ENCODE peak calls at places on chromosome 12, in seven cellular contexts. M, Z, W, G, L, E and Y are unnamed samples.

GRCh38 chr12:22287776-22288621 is 46.5 kb downstream of the ST8SIA1 start:
- DNase-seq in E (no peak), L (no peak), W (no peak), G (no peak), Z (no peak), M (no peak), Y (no peak)

GRCh38 chr12:106885546-106886249 is 70.0 kb upstream of the TMEM263 start:
- DNase-seq in W (no peak), E (no peak), Z (no peak), M (no peak), L (no peak), G (no peak), Y (no peak)

GRCh38 chr12:12598864-12599263 is 12.8 kb upstream of the CREBL2 start:
- DNase-seq in G (no peak), W (no peak), Z (no peak), M (no peak), L (no peak), E (no peak), Y (no peak)

GRCh38 chr12:46830731-46831334 is 5.0 kb upstream of the SLC38A4 start:
- DNase-seq in G (no peak), L (peak), M (no peak), Z (no peak), W (no peak), E (no peak), Y (no peak)

GRCh38 chr12:18951219-18951618 is 178.3 kb upstream of the PLEKHA5 start:
- DNase-seq in E (no peak), W (no peak), L (no peak), G (no peak), Z (no peak), M (no peak), Y (no peak)

GRCh38 chr12:95336387-95337067 is 118.9 kb downstream of the VEZT start:
- DNase-seq in L (peak), Z (no peak), G (peak), W (peak), M (no peak), E (peak), Y (no peak)

GRCh38 chr12:104695453-104696148 is 238.9 kb downstream of the CHST11 start:
- DNase-seq in G (no peak), E (no peak), W (peak), Z (peak), M (peak), L (no peak), Y (peak)

GRCh38 chr12:108896817-108897216 is 16.9 kb downstream of the DAO start:
- DNase-seq in W (no peak), Z (no peak), M (no peak), E (no peak), L (no peak), G (no peak), Y (no peak)

GRCh38 chr12:121240484-121241202 is 30.7 kb downstream of the P2RX4 start:
- DNase-seq in W (no peak), Z (no peak), L (no peak), E (no peak), G (no peak), M (peak), Y (peak)

GRCh38 chr12:47736877-47737676 is 11.8 kb upstream of the ENDOU start:
- DNase-seq in G (no peak), L (no peak), Z (no peak), M (no peak), E (peak), W (no peak), Y (no peak)

GRCh38 chr12:47686645-47687240 is 19.1 kb downstream of the RPAP3 start:
- DNase-seq in G (peak), E (peak), L (peak), Z (no peak), M (no peak), W (peak), Y (peak)

GRCh38 chr12:83827860-83828259 is 1084.7 kb downstream of the SLC6A15 start:
- DNase-seq in W (no peak), M (no peak), G (no peak), L (no peak), Z (no peak), E (no peak), Y (no peak)
- TF ChIP-seq CTCF in W (no peak), M (no peak), G (peak), L (no peak), Z (no peak), E (no peak), Y (no peak)

GRCh38 chr12:30991466-30991865 is 64.9 kb downstream of the TSPAN11 start:
- DNase-seq in G (no peak), L (no peak), W (no peak), Z (no peak), M (no peak), E (no peak), Y (no peak)

GRCh38 chr12:30994274-30994673 is 67.7 kb downstream of the TSPAN11 start:
- DNase-seq in Z (no peak), G (no peak), L (no peak), W (no peak), E (no peak), M (no peak), Y (no peak)

GRCh38 chr12:30990776-30991175 is 64.2 kb downstream of the TSPAN11 start:
- DNase-seq in E (no peak), G (no peak), M (no peak), L (no peak), W (no peak), Z (no peak), Y (no peak)

GRCh38 chr12:30993766-30994165 is 67.2 kb downstream of the TSPAN11 start:
- DNase-seq in G (no peak), L (no peak), E (no peak), Z (no peak), W (no peak), M (no peak), Y (no peak)

DNA sequence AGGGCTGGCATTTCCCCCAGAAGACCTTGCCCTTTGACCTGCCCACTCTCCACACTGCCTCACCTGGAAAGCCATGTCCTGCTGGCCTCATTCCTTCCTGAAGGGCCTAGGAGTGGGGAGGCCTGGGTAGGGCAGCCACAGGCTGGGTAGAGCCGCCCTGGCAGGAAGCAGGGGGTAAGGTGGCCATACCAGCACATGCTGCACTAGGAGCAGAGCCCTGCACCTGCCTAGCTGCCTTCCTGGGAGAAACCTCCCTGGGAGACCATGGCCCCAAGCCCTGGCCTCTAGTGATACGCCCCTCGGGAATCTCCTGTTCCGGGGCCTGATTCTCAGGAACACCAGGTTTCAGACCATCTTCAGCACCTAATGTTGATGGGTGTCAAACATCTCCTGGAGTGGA is 65.8 kb downstream of the TSPAN11 start:
- DNase-seq in E (no peak), Z (no peak), M (no peak), G (no peak), W (no peak), L (no peak), Y (no peak)
- TF ChIP-seq CTCF in E (no peak), Z (no peak), M (no peak), G (no peak), W (no peak), L (no peak), Y (no peak)

DNA sequence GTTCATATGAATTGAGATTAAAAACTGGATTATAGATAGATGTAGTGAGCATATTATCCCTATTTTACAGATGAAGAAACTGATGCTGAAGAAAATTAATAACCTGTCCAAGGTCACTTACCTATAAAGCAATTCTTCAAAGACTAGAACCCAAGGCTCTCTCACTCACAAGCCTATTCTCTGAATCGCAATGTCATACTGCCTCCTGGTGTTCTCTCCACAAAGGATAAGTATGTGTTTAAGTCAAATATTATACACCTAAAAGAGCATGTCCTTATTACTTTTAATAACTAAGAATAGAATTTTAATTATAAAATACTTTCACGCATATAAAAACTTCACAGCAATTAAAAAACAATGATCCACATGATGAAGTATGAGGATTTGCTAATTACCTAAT is 721.3 kb upstream of the USP15 start:
- DNase-seq in E (peak), L (no peak), Z (no peak), G (peak), W (no peak), M (no peak), Y (no peak)
- TF ChIP-seq CTCF in E (peak), L (no peak), Z (no peak), G (peak), W (no peak), M (no peak), Y (no peak)

DNA sequence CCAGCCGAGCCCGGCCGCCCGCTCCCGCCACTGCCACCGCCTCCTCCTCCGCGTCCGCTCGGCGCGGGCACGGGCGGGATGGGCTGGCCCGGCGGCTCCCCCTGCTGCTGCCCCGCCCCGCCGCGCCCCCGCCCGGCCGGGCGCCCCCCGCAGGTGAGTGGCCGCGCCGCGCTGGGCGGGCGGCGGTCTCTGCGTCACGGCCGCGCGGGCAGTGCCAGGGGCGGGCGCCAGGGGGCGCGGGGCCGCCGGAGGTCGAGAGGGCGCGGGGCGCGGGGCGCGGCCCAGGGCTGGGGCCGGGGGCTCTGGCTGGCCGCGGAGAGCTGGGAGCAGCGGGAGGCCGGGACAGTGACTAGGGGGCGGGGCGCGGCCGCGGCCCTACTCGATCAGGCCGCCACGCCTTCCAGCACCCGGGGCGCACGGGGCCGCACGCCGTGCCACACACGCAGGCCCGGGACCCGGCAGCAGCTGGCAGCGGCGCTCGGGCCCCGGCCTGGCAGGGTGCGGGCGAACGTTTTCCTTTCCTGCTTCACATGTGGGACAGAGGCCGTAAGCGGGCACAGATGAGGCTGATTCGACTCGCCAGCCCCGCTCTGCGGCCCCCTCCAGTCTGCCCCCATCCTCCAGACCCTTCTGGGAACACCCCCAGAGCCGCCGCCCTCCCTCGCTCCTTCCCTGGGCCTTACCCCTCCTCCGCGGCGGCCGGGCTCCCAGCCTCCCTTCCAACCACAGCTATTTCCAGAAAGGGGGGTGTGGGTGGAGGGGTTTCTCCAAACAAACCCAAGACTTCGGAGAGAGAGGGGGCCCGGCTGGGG is 2.4 kb upstream of the TNS2 start:
- DNase-seq in G (no peak), M (peak), L (peak), E (peak), W (peak), Z (no peak), Y (peak)
- TF ChIP-seq CTCF in G (no peak), M (peak), L (peak), E (peak), W (peak), Z (no peak), Y (peak)

DNA sequence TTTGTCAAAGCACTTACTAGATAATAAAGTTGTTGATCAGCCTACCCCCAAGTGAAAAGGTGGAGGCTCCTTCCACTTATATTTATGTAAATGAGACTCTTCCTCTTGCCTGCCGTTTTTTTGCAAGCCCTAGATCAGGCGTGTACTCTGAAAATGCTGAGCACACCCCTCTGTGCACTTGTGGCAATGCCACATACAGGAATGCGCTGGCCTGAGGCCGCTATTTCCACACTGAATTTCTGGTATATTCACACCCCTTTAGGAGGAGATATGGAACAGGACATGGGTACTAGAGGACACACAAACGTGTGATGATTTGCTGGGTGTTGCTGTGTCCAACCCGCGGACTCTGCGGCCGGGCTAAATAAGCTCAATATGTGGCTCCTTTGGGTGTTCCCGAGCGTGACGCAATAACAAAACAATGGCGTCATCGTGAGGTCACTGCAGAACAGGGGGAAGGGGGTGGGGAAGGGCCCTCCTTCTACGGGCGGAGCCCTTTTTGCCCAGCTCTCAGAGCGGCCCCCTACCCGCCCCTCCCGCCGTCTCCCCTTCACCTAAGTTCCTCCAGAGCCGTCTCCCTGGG is 554 bp upstream of the TSPAN31 start:
- DNase-seq in W (peak), E (no peak), M (peak), G (peak), L (peak), Z (peak), Y (peak)
- TF ChIP-seq CTCF in W (no peak), E (no peak), M (no peak), G (no peak), L (no peak), Z (no peak), Y (no peak)